ENCODE peak calls at places on chromosomes 6 and 20, in six cellular contexts. One of them, this sample, is unnamed.

GRCh38 chr6:32796848-32797776 is 19.7 kb downstream of the HLA-DOB start:
- DNase-seq in tibial artery: peak; percentile 85
- DNase-seq in GM12865: peak; percentile 79
- DNase-seq in CD4-positive, alpha-beta T cell: peak; percentile 86
- DNase-seq in CD8-positive, alpha-beta T cell: peak; percentile 79
- DNase-seq in cardiac fibroblast: peak; percentile 71
- DNase-seq in this sample: peak; percentile 82

GRCh38 chr20:45039470-45039811 is 61.5 kb downstream of the KCNS1 start:
- DNase-seq in tibial artery: no peak
- DNase-seq in GM12865: no peak
- DNase-seq in CD4-positive, alpha-beta T cell: no peak
- DNase-seq in CD8-positive, alpha-beta T cell: no peak
- DNase-seq in cardiac fibroblast: peak; percentile 45
- DNase-seq in this sample: no peak

GRCh38 chr6:40957616-40958492 is 81.2 kb downstream of the UNC5CL start:
- DNase-seq in tibial artery: no peak
- DNase-seq in GM12865: no peak
- DNase-seq in CD4-positive, alpha-beta T cell: no peak
- DNase-seq in CD8-positive, alpha-beta T cell: no peak
- DNase-seq in cardiac fibroblast: peak; percentile 75
- DNase-seq in this sample: no peak

GRCh38 chr20:50312682-50313187 is 122.1 kb downstream of the CEBPB start:
- DNase-seq in tibial artery: peak; percentile 94
- DNase-seq in GM12865: no peak
- DNase-seq in CD4-positive, alpha-beta T cell: no peak
- DNase-seq in CD8-positive, alpha-beta T cell: no peak
- DNase-seq in cardiac fibroblast: peak; percentile 63
- DNase-seq in this sample: no peak

GRCh38 chr20:33518071-33518470 is 28.2 kb downstream of the CBFA2T2 start:
- DNase-seq in tibial artery: no peak
- DNase-seq in GM12865: no peak
- DNase-seq in CD4-positive, alpha-beta T cell: no peak
- DNase-seq in CD8-positive, alpha-beta T cell: no peak
- DNase-seq in cardiac fibroblast: peak; percentile 68
- DNase-seq in this sample: no peak

GRCh38 chr6:83096791-83097190 is 29.3 kb downstream of the DOP1A start:
- DNase-seq in tibial artery: no peak
- DNase-seq in GM12865: no peak
- DNase-seq in CD4-positive, alpha-beta T cell: no peak
- DNase-seq in CD8-positive, alpha-beta T cell: no peak
- DNase-seq in cardiac fibroblast: peak; percentile 37
- DNase-seq in this sample: no peak

GRCh38 chr20:41327178-41327577 is 9.6 kb upstream of the ZHX3 start:
- DNase-seq in tibial artery: no peak
- DNase-seq in GM12865: no peak
- DNase-seq in CD4-positive, alpha-beta T cell: no peak
- DNase-seq in CD8-positive, alpha-beta T cell: no peak
- DNase-seq in cardiac fibroblast: no peak
- DNase-seq in this sample: no peak

GRCh38 chr6:142842423-142843261 is 102.3 kb downstream of the HIVEP2 start:
- DNase-seq in tibial artery: no peak
- DNase-seq in GM12865: peak; percentile 95
- DNase-seq in CD4-positive, alpha-beta T cell: no peak
- DNase-seq in CD8-positive, alpha-beta T cell: no peak
- DNase-seq in cardiac fibroblast: peak; percentile 78
- DNase-seq in this sample: no peak

GRCh38 chr20:33668087-33668790 is 1.5 kb downstream of the ACTL10 start:
- DNase-seq in tibial artery: peak; percentile 91
- DNase-seq in GM12865: no peak
- DNase-seq in CD4-positive, alpha-beta T cell: no peak
- DNase-seq in CD8-positive, alpha-beta T cell: peak; percentile 68
- DNase-seq in cardiac fibroblast: no peak
- DNase-seq in this sample: no peak

GRCh38 chr6:139711714-139712585 is 337.5 kb upstream of the CITED2 start:
- DNase-seq in tibial artery: no peak
- DNase-seq in GM12865: no peak
- DNase-seq in CD4-positive, alpha-beta T cell: no peak
- DNase-seq in CD8-positive, alpha-beta T cell: no peak
- DNase-seq in cardiac fibroblast: peak; percentile 77
- DNase-seq in this sample: no peak

GRCh38 chr6:41272591-41273175 is 13.8 kb downstream of the TREM1 start:
- DNase-seq in tibial artery: no peak
- DNase-seq in GM12865: no peak
- DNase-seq in CD4-positive, alpha-beta T cell: no peak
- DNase-seq in CD8-positive, alpha-beta T cell: no peak
- DNase-seq in cardiac fibroblast: no peak
- DNase-seq in this sample: no peak

GRCh38 chr6:46367365-46367764 is 123.9 kb downstream of the RCAN2 start:
- DNase-seq in tibial artery: no peak
- DNase-seq in GM12865: no peak
- DNase-seq in CD4-positive, alpha-beta T cell: no peak
- DNase-seq in CD8-positive, alpha-beta T cell: no peak
- DNase-seq in cardiac fibroblast: no peak
- DNase-seq in this sample: no peak

GRCh38 chr6:148265058-148265457 is 77.6 kb upstream of the SASH1 start:
- DNase-seq in tibial artery: no peak
- DNase-seq in GM12865: no peak
- DNase-seq in CD4-positive, alpha-beta T cell: no peak
- DNase-seq in CD8-positive, alpha-beta T cell: no peak
- DNase-seq in cardiac fibroblast: no peak
- DNase-seq in this sample: no peak

GRCh38 chr20:31570735-31571617 is 34.1 kb upstream of the ID1 start:
- DNase-seq in tibial artery: no peak
- DNase-seq in GM12865: no peak
- DNase-seq in CD4-positive, alpha-beta T cell: no peak
- DNase-seq in CD8-positive, alpha-beta T cell: no peak
- DNase-seq in cardiac fibroblast: no peak
- DNase-seq in this sample: no peak

GRCh38 chr6:113362542-113363430 is 494.4 kb upstream of the MARCKS start:
- DNase-seq in tibial artery: no peak
- DNase-seq in GM12865: no peak
- DNase-seq in CD4-positive, alpha-beta T cell: no peak
- DNase-seq in CD8-positive, alpha-beta T cell: no peak
- DNase-seq in cardiac fibroblast: peak; percentile 37
- DNase-seq in this sample: no peak

GRCh38 chr6:144528605-144529425 is 243.7 kb downstream of the UTRN start:
- DNase-seq in tibial artery: no peak
- DNase-seq in GM12865: peak; percentile 3
- DNase-seq in CD4-positive, alpha-beta T cell: no peak
- DNase-seq in CD8-positive, alpha-beta T cell: no peak
- DNase-seq in cardiac fibroblast: peak; percentile 71
- DNase-seq in this sample: no peak

GRCh38 chr6:36599791-36600209 is 5.6 kb downstream of the SRSF3 start:
- DNase-seq in tibial artery: peak; percentile 65
- DNase-seq in GM12865: no peak
- DNase-seq in CD4-positive, alpha-beta T cell: peak; percentile 48
- DNase-seq in CD8-positive, alpha-beta T cell: peak; percentile 21
- DNase-seq in cardiac fibroblast: peak; percentile 66
- DNase-seq in this sample: no peak

GRCh38 chr6:128725271-128726233 is 157.4 kb upstream of the LAMA2 start:
- DNase-seq in tibial artery: no peak
- DNase-seq in GM12865: peak; percentile 30
- DNase-seq in CD4-positive, alpha-beta T cell: no peak
- DNase-seq in CD8-positive, alpha-beta T cell: no peak
- DNase-seq in cardiac fibroblast: peak; percentile 67
- DNase-seq in this sample: no peak

GRCh38 chr6:4950849-4951533 is 52.8 kb downstream of the RPP40 start:
- DNase-seq in tibial artery: no peak
- DNase-seq in GM12865: no peak
- DNase-seq in CD4-positive, alpha-beta T cell: no peak
- DNase-seq in CD8-positive, alpha-beta T cell: no peak
- DNase-seq in cardiac fibroblast: no peak
- DNase-seq in this sample: no peak

GRCh38 chr6:75947935-75948334 is 124.5 kb downstream of the IMPG1 start:
- DNase-seq in tibial artery: no peak
- DNase-seq in GM12865: no peak
- DNase-seq in CD4-positive, alpha-beta T cell: no peak
- DNase-seq in CD8-positive, alpha-beta T cell: no peak
- DNase-seq in cardiac fibroblast: no peak
- DNase-seq in this sample: no peak

GRCh38 chr20:13286600-13286999 is 65.5 kb downstream of the ISM1 start:
- DNase-seq in tibial artery: no peak
- DNase-seq in GM12865: no peak
- DNase-seq in CD4-positive, alpha-beta T cell: no peak
- DNase-seq in CD8-positive, alpha-beta T cell: no peak
- DNase-seq in cardiac fibroblast: no peak
- DNase-seq in this sample: no peak

GRCh38 chr20:64098471-64099013 is 8.8 kb downstream of the NPBWR2 start:
- DNase-seq in tibial artery: no peak
- DNase-seq in GM12865: no peak
- DNase-seq in CD4-positive, alpha-beta T cell: no peak
- DNase-seq in CD8-positive, alpha-beta T cell: no peak
- DNase-seq in cardiac fibroblast: no peak
- DNase-seq in this sample: no peak

GRCh38 chr6:104527311-104527710 is 332.4 kb downstream of the HACE1 start:
- DNase-seq in tibial artery: no peak
- DNase-seq in GM12865: no peak
- DNase-seq in CD4-positive, alpha-beta T cell: no peak
- DNase-seq in CD8-positive, alpha-beta T cell: no peak
- DNase-seq in cardiac fibroblast: no peak
- DNase-seq in this sample: no peak

GRCh38 chr6:24766685-24767462 is 7.9 kb upstream of the GMNN start:
- DNase-seq in tibial artery: no peak
- DNase-seq in GM12865: peak; percentile 46
- DNase-seq in CD4-positive, alpha-beta T cell: no peak
- DNase-seq in CD8-positive, alpha-beta T cell: no peak
- DNase-seq in cardiac fibroblast: peak; percentile 61
- DNase-seq in this sample: no peak
- TF ChIP-seq CTCF in tibial artery: peak; percentile 40
- TF ChIP-seq CTCF in GM12865: peak; percentile 30
- TF ChIP-seq CTCF in CD4-positive, alpha-beta T cell: peak; percentile 69
- TF ChIP-seq CTCF in CD8-positive, alpha-beta T cell: peak; percentile 65
- TF ChIP-seq CTCF in cardiac fibroblast: peak; percentile 27
- TF ChIP-seq CTCF in this sample: no peak

DNA sequence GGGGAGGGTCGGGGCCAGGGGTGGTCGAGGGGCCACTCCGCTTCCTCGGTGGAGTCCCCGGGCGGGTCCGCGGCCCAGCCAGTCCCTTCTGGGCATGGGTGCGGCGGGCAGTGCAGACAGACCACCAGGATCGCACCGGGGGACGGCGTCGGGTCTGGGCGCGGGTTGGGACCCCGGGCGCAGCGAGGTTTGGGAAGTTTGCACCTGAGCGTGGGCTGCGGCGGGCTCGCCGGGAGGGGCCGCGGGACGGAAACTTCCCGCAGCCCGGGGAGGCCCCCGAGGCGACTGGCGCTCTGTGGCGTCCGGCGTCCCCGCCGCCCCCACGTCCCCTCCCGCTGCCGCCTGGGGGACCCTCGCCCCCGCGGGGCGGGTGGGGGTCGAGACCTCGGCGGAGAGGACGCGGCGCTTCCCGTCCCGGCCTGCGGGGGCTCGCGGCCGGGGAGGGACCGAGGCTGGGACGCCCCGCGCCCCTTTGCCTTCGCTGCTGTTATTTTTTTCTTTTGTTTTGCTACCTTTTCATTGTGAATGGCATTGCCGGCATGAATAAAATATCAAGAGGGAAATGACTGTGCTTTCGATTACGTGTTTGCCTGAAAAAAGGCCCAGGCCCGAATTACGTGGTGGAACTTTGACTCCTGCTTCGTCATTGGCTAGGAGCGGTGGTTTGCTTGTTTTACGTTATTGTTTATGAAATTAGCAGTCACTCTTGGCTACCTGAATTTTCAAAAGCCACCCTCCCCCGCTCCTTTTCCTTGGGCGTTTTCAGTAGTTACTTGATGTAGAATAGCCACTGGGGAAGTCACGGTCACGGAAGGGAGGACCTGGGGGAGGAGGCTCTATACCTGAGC is 701 bp downstream of the SNX9 start:
- DNase-seq in tibial artery: peak; percentile 80
- DNase-seq in GM12865: peak; percentile 63
- DNase-seq in CD4-positive, alpha-beta T cell: peak; percentile 57
- DNase-seq in CD8-positive, alpha-beta T cell: peak; percentile 18
- DNase-seq in cardiac fibroblast: peak; percentile 83
- DNase-seq in this sample: peak; percentile 68
- TF ChIP-seq CTCF in tibial artery: no peak
- TF ChIP-seq CTCF in GM12865: no peak
- TF ChIP-seq CTCF in CD4-positive, alpha-beta T cell: no peak
- TF ChIP-seq CTCF in CD8-positive, alpha-beta T cell: no peak
- TF ChIP-seq CTCF in cardiac fibroblast: no peak
- TF ChIP-seq CTCF in this sample: no peak

GRCh38 chr20:37007898-37008649 is 56.6 kb upstream of the SAMHD1 start:
- DNase-seq in tibial artery: no peak
- DNase-seq in GM12865: peak; percentile 65
- DNase-seq in CD4-positive, alpha-beta T cell: no peak
- DNase-seq in CD8-positive, alpha-beta T cell: no peak
- DNase-seq in cardiac fibroblast: peak; percentile 49
- DNase-seq in this sample: no peak
- TF ChIP-seq CTCF in tibial artery: no peak
- TF ChIP-seq CTCF in GM12865: no peak
- TF ChIP-seq CTCF in CD4-positive, alpha-beta T cell: peak; percentile 83
- TF ChIP-seq CTCF in CD8-positive, alpha-beta T cell: peak; percentile 71
- TF ChIP-seq CTCF in cardiac fibroblast: peak; percentile 9
- TF ChIP-seq CTCF in this sample: no peak

DNA sequence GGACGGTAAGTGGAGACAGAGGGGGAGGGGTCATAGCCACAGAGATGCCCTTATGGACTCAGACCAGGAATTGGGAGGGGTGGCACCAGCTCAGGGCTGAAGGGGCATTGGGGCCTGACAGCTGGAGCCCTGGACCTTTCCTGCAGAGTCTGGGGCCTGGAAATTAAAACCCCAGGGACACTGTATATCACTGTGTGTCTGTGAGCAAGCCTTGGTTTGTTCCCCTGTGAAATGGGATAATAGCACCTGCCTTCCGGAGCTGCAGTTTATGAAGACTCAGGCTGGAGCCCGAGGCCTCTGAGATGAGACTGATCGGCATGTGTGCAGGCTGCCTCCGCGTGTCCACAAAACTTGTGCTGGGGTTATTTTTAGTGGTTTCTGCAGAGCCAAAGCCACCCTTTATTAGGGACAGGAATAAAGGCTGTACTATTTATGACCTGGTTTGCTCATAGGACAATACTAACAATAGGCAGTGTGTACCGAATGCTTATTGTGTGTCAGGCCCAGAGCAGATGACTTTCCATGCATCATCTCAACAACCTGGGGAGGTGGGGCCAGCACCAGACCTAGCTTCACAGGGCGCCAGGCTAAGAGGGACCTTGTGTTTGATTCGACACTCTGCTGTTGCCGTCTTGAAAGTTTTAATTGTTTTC is 22.6 kb downstream of the MYH7B start:
- DNase-seq in tibial artery: no peak
- DNase-seq in GM12865: no peak
- DNase-seq in CD4-positive, alpha-beta T cell: no peak
- DNase-seq in CD8-positive, alpha-beta T cell: no peak
- DNase-seq in cardiac fibroblast: no peak
- DNase-seq in this sample: no peak
- TF ChIP-seq CTCF in tibial artery: no peak
- TF ChIP-seq CTCF in GM12865: no peak
- TF ChIP-seq CTCF in CD4-positive, alpha-beta T cell: no peak
- TF ChIP-seq CTCF in CD8-positive, alpha-beta T cell: no peak
- TF ChIP-seq CTCF in cardiac fibroblast: no peak
- TF ChIP-seq CTCF in this sample: no peak